ENCODE peak calls at places on chromosome 11, in seven cellular contexts. One of them, this sample, is unnamed.

GRCh38 chr11:80330302-80330701 is 889.5 kb upstream of the TENM4 start:
- DNase-seq in RPMI7951: peak
- DNase-seq in fibroblast of villous mesenchyme: peak
- DNase-seq in GM13977: no peak
- DNase-seq in AG08395: no peak
- DNase-seq in ELR: no peak
- DNase-seq in NCI-H2171: no peak
- DNase-seq in this sample: no peak

GRCh38 chr11:132802932-132803331 is 729.4 kb downstream of the OPCML start:
- DNase-seq in RPMI7951: no peak
- DNase-seq in fibroblast of villous mesenchyme: no peak
- DNase-seq in GM13977: no peak
- DNase-seq in AG08395: no peak
- DNase-seq in ELR: no peak
- DNase-seq in NCI-H2171: no peak
- DNase-seq in this sample: no peak

GRCh38 chr11:110373061-110373702 is 56.6 kb upstream of the FDX1 start:
- DNase-seq in RPMI7951: peak
- DNase-seq in fibroblast of villous mesenchyme: peak
- DNase-seq in GM13977: peak
- DNase-seq in AG08395: peak
- DNase-seq in ELR: peak
- DNase-seq in NCI-H2171: no peak
- DNase-seq in this sample: no peak

GRCh38 chr11:13384837-13385417 is 78.1 kb downstream of the BTBD10 start:
- DNase-seq in RPMI7951: peak
- DNase-seq in fibroblast of villous mesenchyme: peak
- DNase-seq in GM13977: peak
- DNase-seq in AG08395: peak
- DNase-seq in ELR: peak
- DNase-seq in NCI-H2171: no peak
- DNase-seq in this sample: peak

GRCh38 chr11:109696191-109696897 is 274.4 kb downstream of the C11orf87 start:
- DNase-seq in RPMI7951: peak
- DNase-seq in fibroblast of villous mesenchyme: no peak
- DNase-seq in GM13977: no peak
- DNase-seq in AG08395: peak
- DNase-seq in ELR: peak
- DNase-seq in NCI-H2171: no peak
- DNase-seq in this sample: no peak

GRCh38 chr11:104852811-104853210 is 45.4 kb downstream of the CASP12 start:
- DNase-seq in RPMI7951: no peak
- DNase-seq in fibroblast of villous mesenchyme: no peak
- DNase-seq in GM13977: no peak
- DNase-seq in AG08395: no peak
- DNase-seq in ELR: peak
- DNase-seq in NCI-H2171: no peak
- DNase-seq in this sample: no peak

GRCh38 chr11:40170076-40170475 is 1289.4 kb downstream of the LRRC4C start:
- DNase-seq in RPMI7951: no peak
- DNase-seq in fibroblast of villous mesenchyme: no peak
- DNase-seq in GM13977: no peak
- DNase-seq in AG08395: no peak
- DNase-seq in ELR: peak
- DNase-seq in NCI-H2171: no peak
- DNase-seq in this sample: no peak

GRCh38 chr11:29127456-29127855 is 889.4 kb downstream of the KCNA4 start:
- DNase-seq in RPMI7951: no peak
- DNase-seq in fibroblast of villous mesenchyme: no peak
- DNase-seq in GM13977: no peak
- DNase-seq in AG08395: no peak
- DNase-seq in ELR: no peak
- DNase-seq in NCI-H2171: no peak
- DNase-seq in this sample: no peak

GRCh38 chr11:61131586-61131985 is 29.3 kb downstream of the CD5 start:
- DNase-seq in RPMI7951: no peak
- DNase-seq in fibroblast of villous mesenchyme: no peak
- DNase-seq in GM13977: no peak
- DNase-seq in AG08395: no peak
- DNase-seq in ELR: no peak
- DNase-seq in NCI-H2171: no peak
- DNase-seq in this sample: no peak

GRCh38 chr11:1438261-1438966 is 48.2 kb downstream of the MOB2 start:
- DNase-seq in RPMI7951: no peak
- DNase-seq in fibroblast of villous mesenchyme: no peak
- DNase-seq in GM13977: no peak
- DNase-seq in AG08395: no peak
- DNase-seq in ELR: no peak
- DNase-seq in NCI-H2171: no peak
- DNase-seq in this sample: no peak

GRCh38 chr11:83007909-83008580 is 63.7 kb downstream of the RAB30 start:
- DNase-seq in RPMI7951: peak
- DNase-seq in fibroblast of villous mesenchyme: peak
- DNase-seq in GM13977: no peak
- DNase-seq in AG08395: no peak
- DNase-seq in ELR: peak
- DNase-seq in NCI-H2171: no peak
- DNase-seq in this sample: peak

GRCh38 chr11:3732671-3733070 is 61.5 kb upstream of the CHRNA10 start:
- DNase-seq in RPMI7951: no peak
- DNase-seq in fibroblast of villous mesenchyme: peak
- DNase-seq in GM13977: no peak
- DNase-seq in AG08395: peak
- DNase-seq in ELR: no peak
- DNase-seq in NCI-H2171: no peak
- DNase-seq in this sample: no peak

GRCh38 chr11:19951558-19952083 is 208.7 kb downstream of the DBX1 start:
- DNase-seq in RPMI7951: peak
- DNase-seq in fibroblast of villous mesenchyme: peak
- DNase-seq in GM13977: peak
- DNase-seq in AG08395: peak
- DNase-seq in ELR: peak
- DNase-seq in NCI-H2171: no peak
- DNase-seq in this sample: peak

GRCh38 chr11:58922475-58922874 is 16.8 kb upstream of the GLYATL1 start:
- DNase-seq in RPMI7951: no peak
- DNase-seq in fibroblast of villous mesenchyme: no peak
- DNase-seq in GM13977: no peak
- DNase-seq in AG08395: no peak
- DNase-seq in ELR: no peak
- DNase-seq in NCI-H2171: no peak
- DNase-seq in this sample: no peak

GRCh38 chr11:107468596-107468995 is 11.0 kb upstream of the CWF19L2 start:
- DNase-seq in RPMI7951: peak
- DNase-seq in fibroblast of villous mesenchyme: peak
- DNase-seq in GM13977: no peak
- DNase-seq in AG08395: no peak
- DNase-seq in ELR: peak
- DNase-seq in NCI-H2171: peak
- DNase-seq in this sample: peak

GRCh38 chr11:46601129-46601528 is 7.3 kb upstream of the AMBRA1 start:
- DNase-seq in RPMI7951: no peak
- DNase-seq in fibroblast of villous mesenchyme: peak
- DNase-seq in GM13977: no peak
- DNase-seq in AG08395: no peak
- DNase-seq in ELR: no peak
- DNase-seq in NCI-H2171: no peak
- DNase-seq in this sample: no peak

GRCh38 chr11:134119094-134119493 is 50.2 kb downstream of the JAM3 start:
- DNase-seq in RPMI7951: peak
- DNase-seq in fibroblast of villous mesenchyme: peak
- DNase-seq in GM13977: no peak
- DNase-seq in AG08395: no peak
- DNase-seq in ELR: peak
- DNase-seq in NCI-H2171: no peak
- DNase-seq in this sample: peak

GRCh38 chr11:36222755-36223635 is 66.2 kb downstream of the COMMD9 start:
- DNase-seq in RPMI7951: no peak
- DNase-seq in fibroblast of villous mesenchyme: peak
- DNase-seq in GM13977: no peak
- DNase-seq in AG08395: no peak
- DNase-seq in ELR: no peak
- DNase-seq in NCI-H2171: peak
- DNase-seq in this sample: no peak